ENCODE peak calls at places on chromosomes 6 and 20, in ten cellular contexts. I, N, E, S, B, W, M, U, T and D are unnamed samples. For H3K27me3, the result is how much of the 10 kb centered on the place peaks cover.

GRCh38 chr20:41261790-41262717 is 55.5 kb downstream of the ZHX3 start:
- DNase-seq in U (no peak), S (no peak), T (no peak), I (no peak), M (no peak), W (no peak), N (peak), E (no peak), B (no peak), D (no peak)

GRCh38 chr20:1267161-1267560 is 1.1 kb downstream of the SNPH start:
- DNase-seq in I (no peak), E (no peak), T (no peak), M (no peak), B (no peak), W (no peak), U (no peak), N (no peak), S (no peak), D (no peak)

GRCh38 chr6:28136585-28137457 is 4.9 kb upstream of the ZKSCAN8 start:
- DNase-seq in E (peak), B (peak), U (peak), M (peak), S (peak), I (peak), W (peak), N (peak), T (peak), D (peak)

GRCh38 chr6:36126553-36127458 is 3.5 kb upstream of the MAPK13 start:
- DNase-seq in S (no peak), N (peak), U (no peak), I (no peak), E (no peak), M (no peak), B (no peak), W (no peak), T (peak), D (peak)

GRCh38 chr6:91142154-91142553 is 555.3 kb upstream of the MAP3K7 start:
- DNase-seq in N (no peak), E (no peak), W (no peak), S (no peak), B (no peak), M (no peak), T (no peak), U (no peak), I (no peak), D (no peak)

GRCh38 chr6:87730310-87730709 is 28.3 kb upstream of the AKIRIN2 start:
- DNase-seq in W (no peak), T (no peak), E (no peak), M (no peak), I (no peak), N (peak), S (peak), B (peak), U (peak), D (peak)

GRCh38 chr6:125586074-125586473 is 163.4 kb upstream of the HEY2 start:
- DNase-seq in I (no peak), S (no peak), N (peak), M (no peak), T (no peak), B (no peak), W (no peak), U (no peak), E (no peak), D (no peak)

GRCh38 chr6:8414844-8415243 is 20.5 kb downstream of the SLC35B3 start:
- DNase-seq in I (no peak), T (no peak), W (no peak), B (no peak), N (no peak), E (no peak), U (no peak), M (no peak), S (no peak), D (no peak)

GRCh38 chr20:32580194-32580593 is 4.9 kb downstream of the NOL4L start:
- DNase-seq in T (no peak), N (no peak), S (no peak), U (no peak), B (no peak), E (no peak), W (no peak), M (no peak), I (no peak), D (no peak)

GRCh38 chr20:805713-806112 is 27.8 kb upstream of the FAM110A start:
- DNase-seq in M (no peak), B (no peak), S (no peak), N (peak), I (no peak), T (no peak), U (no peak), E (peak), W (no peak), D (no peak)

GRCh38 chr6:122789862-122790739 is 1.0 kb downstream of the SMPDL3A start:
- DNase-seq in U (peak), T (no peak), W (no peak), E (no peak), B (peak), S (no peak), M (peak), N (peak), I (no peak), D (peak)

GRCh38 chr20:24608926-24609667 is 139.7 kb downstream of the SYNDIG1 start:
- DNase-seq in U (no peak), W (no peak), M (no peak), E (no peak), S (no peak), N (peak), T (no peak), I (no peak), B (no peak), D (no peak)

GRCh38 chr6:81054011-81054410 is 698.5 kb downstream of the TENT5A start:
- DNase-seq in B (no peak), N (no peak), T (no peak), M (no peak), I (no peak), U (no peak), S (no peak), E (no peak), W (no peak), D (no peak)

GRCh38 chr6:33551538-33551937 is 28.5 kb downstream of the BAK1 start:
- DNase-seq in S (no peak), T (no peak), M (no peak), B (no peak), I (no peak), N (no peak), E (no peak), W (no peak), U (no peak), D (no peak)
- H3K27me3 ChIP-seq in S (under half), T (under half), M (under half), B (under half), I (under half), N (under half), E (under half), W (under half), U (under half), D (under half)

DNA sequence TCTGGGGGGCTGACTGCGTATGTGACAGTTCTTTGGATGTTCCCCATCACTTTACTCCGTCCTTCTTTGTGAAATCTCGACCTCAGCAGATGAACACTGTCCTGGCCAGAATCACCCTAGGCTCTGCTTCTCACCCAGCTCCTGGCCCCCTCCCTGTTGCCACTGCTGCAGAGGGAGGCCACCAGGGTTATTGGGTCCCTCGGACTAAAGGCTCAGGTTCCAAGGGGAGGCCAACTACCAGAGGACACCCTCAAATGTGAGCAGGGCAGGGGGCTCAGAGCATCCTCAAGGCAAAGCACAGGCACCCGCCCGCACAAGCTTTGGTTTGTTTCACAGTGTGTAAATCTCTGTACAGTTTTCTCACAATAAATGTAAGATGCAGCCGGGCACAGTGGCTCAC is 269.9 kb downstream of the UST start:
- DNase-seq in W (no peak), M (no peak), E (no peak), N (no peak), B (no peak), I (no peak), U (no peak), T (no peak), S (no peak), D (no peak)
- TF ChIP-seq POLR2A in W (no peak), M (no peak), E (no peak), N (no peak), B (no peak), I (no peak), U (no peak), T (no peak), S (no peak), D (no peak)

DNA sequence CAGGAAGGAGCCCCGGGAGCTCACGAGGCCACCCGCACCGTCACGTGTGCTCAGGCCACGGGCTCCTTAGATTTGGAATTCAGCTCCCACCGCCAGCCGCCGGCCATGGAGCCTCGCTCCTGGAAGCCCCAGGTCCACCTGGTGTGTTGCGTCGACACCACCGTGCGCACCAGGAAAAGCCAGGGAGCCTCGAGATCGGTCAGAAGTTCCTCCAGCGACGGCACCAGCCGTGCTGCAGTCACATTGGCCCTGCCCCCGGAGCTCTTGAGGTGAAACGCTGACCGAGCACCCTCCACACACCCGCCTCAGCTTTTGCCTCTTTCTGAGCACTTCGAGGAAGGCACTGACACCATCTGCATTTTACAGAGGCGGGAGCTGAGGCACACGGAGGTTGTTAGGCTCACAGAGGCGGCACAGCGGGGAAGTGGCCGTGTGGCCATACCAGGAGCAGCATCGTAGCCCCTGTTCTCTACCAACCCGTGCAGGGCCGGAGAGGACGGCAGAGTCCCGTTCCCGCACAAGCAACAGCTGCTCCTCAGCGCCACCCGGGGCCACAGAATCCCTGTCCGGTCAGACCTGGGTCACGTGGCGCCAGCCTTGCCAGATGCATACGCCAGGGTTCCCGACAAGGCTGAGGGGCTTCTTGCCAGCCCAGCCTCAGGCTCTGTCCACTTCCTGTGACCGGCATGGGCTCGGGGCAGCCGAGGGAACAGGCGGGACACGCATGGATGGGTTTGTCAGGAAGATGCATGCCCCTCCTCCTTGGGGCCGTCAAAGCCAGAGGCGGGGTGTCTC is 7.6 kb downstream of the NKAIN4 start:
- DNase-seq in M (no peak), W (no peak), N (no peak), B (no peak), U (peak), T (no peak), S (no peak), I (no peak), E (no peak), D (no peak)
- H3K27me3 ChIP-seq in M (under half), W (under half), N (under half), B (under half), U (under half), T (half or more), S (under half), I (under half), E (under half), D (under half)

DNA sequence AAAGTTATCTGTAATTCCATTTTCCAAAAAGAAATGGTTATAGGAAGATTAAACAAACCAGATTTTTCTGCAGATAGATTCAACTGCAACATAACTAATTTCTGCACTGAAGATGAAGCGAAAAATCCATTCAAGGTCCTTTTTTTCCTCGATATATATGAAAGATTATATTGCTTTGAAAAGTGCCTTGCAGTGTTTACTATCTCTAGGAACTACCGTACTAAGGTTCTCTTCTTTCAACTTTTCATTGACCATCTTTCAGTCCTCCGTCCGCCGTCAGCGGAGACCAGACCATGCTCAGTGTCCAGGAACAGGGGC is 545 bp downstream of the ZNF322 start:
- DNase-seq in T (no peak), E (no peak), M (no peak), N (no peak), S (no peak), I (no peak), B (no peak), W (no peak), U (no peak), D (no peak)
- TF ChIP-seq POLR2A in T (no peak), E (no peak), M (no peak), N (no peak), S (no peak), I (no peak), B (no peak), W (no peak), U (no peak), D (no peak)

GRCh38 chr6:38625191-38625590 is 14.5 kb downstream of the BTBD9 start:
- DNase-seq in S (no peak), I (no peak), N (no peak), U (no peak), T (no peak), B (no peak), W (no peak), E (no peak), M (no peak), D (no peak)
- H3K27me3 ChIP-seq in S (under half), I (under half), N (under half), U (under half), T (under half), B (under half), W (under half), E (under half), M (under half), D (under half)

GRCh38 chr6:44223471-44224153 is at the start of gene SLC29A1:
- DNase-seq in W (peak), N (peak), E (no peak), I (peak), T (peak), B (peak), S (peak), U (peak), M (peak), D (peak)
- TF ChIP-seq POLR2A in W (no peak), N (no peak), E (peak), I (peak), T (no peak), B (peak), S (no peak), U (peak), M (no peak), D (peak)

GRCh38 chr6:139475231-139475630 is 100.8 kb upstream of the CITED2 start:
- DNase-seq in E (no peak), I (no peak), M (no peak), W (no peak), S (no peak), B (no peak), N (no peak), T (no peak), U (no peak), D (no peak)

GRCh38 chr6:139473239-139473701 is 98.8 kb upstream of the CITED2 start:
- DNase-seq in U (peak), N (no peak), S (no peak), T (peak), E (no peak), I (peak), W (no peak), M (no peak), B (no peak), D (peak)

GRCh38 chr6:139473731-139474130 is 99.3 kb upstream of the CITED2 start:
- DNase-seq in E (no peak), I (no peak), N (no peak), U (no peak), B (no peak), M (no peak), T (no peak), W (no peak), S (no peak), D (no peak)

GRCh38 chr6:139472341-139473038 is 98.0 kb upstream of the CITED2 start:
- DNase-seq in I (no peak), M (no peak), S (no peak), B (no peak), U (no peak), E (no peak), T (no peak), N (peak), W (no peak), D (no peak)

GRCh38 chr6:139474145-139475108 is 100.0 kb upstream of the CITED2 start:
- DNase-seq in M (peak), I (peak), N (peak), B (no peak), U (peak), T (no peak), S (no peak), E (no peak), W (no peak), D (peak)
- H3K27me3 ChIP-seq in M (under half), I (under half), N (under half), B (under half), U (under half), T (under half), S (under half), E (under half), W (under half), D (under half)

GRCh38 chr20:17680836-17681740 is 954 bp downstream of the RRBP1 start:
- DNase-seq in E (no peak), S (peak), I (peak), M (peak), U (peak), N (peak), B (peak), W (peak), T (peak), D (peak)
- TF ChIP-seq POLR2A in E (no peak), S (no peak), I (peak), M (no peak), U (peak), N (peak), B (no peak), W (no peak), T (no peak), D (peak)